ENCODE peak calls at places on chromosomes 7 and 10, in seven cellular contexts. One of them, this sample, is unnamed.

GRCh38 chr7:35781200-35781701 is 19.6 kb upstream of the SEPTIN7 start:
- DNase-seq in GM23338: no peak
- DNase-seq in A549: no peak
- DNase-seq in HCT116: no peak
- DNase-seq in neural progenitor cell: no peak
- DNase-seq in IMR-90: peak
- DNase-seq in fibroblast of lung: peak
- DNase-seq in this sample: no peak

GRCh38 chr7:28623105-28623730 is 210.9 kb downstream of the CREB5 start:
- DNase-seq in HCT116: no peak
- DNase-seq in neural progenitor cell: no peak
- DNase-seq in A549: no peak
- DNase-seq in GM23338: no peak
- DNase-seq in IMR-90: peak
- DNase-seq in fibroblast of lung: peak
- DNase-seq in this sample: no peak

GRCh38 chr7:137818036-137818435 is 28.7 kb downstream of the DGKI start:
- DNase-seq in IMR-90: peak
- DNase-seq in neural progenitor cell: no peak
- DNase-seq in A549: no peak
- DNase-seq in fibroblast of lung: peak
- DNase-seq in GM23338: no peak
- DNase-seq in HCT116: no peak
- DNase-seq in this sample: no peak

GRCh38 chr10:91381562-91381923 is 28.6 kb upstream of the HECTD2 start:
- DNase-seq in neural progenitor cell: peak
- DNase-seq in GM23338: no peak
- DNase-seq in A549: no peak
- DNase-seq in IMR-90: no peak
- DNase-seq in fibroblast of lung: no peak
- DNase-seq in HCT116: no peak
- DNase-seq in this sample: no peak

GRCh38 chr7:2508327-2509231 is 11.0 kb upstream of the LFNG start:
- DNase-seq in IMR-90: peak
- DNase-seq in HCT116: no peak
- DNase-seq in fibroblast of lung: no peak
- DNase-seq in A549: no peak
- DNase-seq in neural progenitor cell: peak
- DNase-seq in GM23338: no peak
- DNase-seq in this sample: peak

GRCh38 chr10:688621-689426 is 644 bp downstream of the DIP2C start:
- DNase-seq in IMR-90: peak
- DNase-seq in neural progenitor cell: peak
- DNase-seq in fibroblast of lung: peak
- DNase-seq in A549: peak
- DNase-seq in GM23338: peak
- DNase-seq in HCT116: no peak
- DNase-seq in this sample: no peak

GRCh38 chr10:27534341-27534740 is 30.2 kb downstream of the RAB18 start:
- DNase-seq in A549: no peak
- DNase-seq in fibroblast of lung: no peak
- DNase-seq in HCT116: no peak
- DNase-seq in IMR-90: no peak
- DNase-seq in neural progenitor cell: no peak
- DNase-seq in GM23338: no peak
- DNase-seq in this sample: no peak

GRCh38 chr7:39073432-39073831 is 95.7 kb downstream of the POU6F2 start:
- DNase-seq in A549: no peak
- DNase-seq in fibroblast of lung: no peak
- DNase-seq in GM23338: peak
- DNase-seq in HCT116: no peak
- DNase-seq in IMR-90: no peak
- DNase-seq in neural progenitor cell: peak
- DNase-seq in this sample: no peak

GRCh38 chr7:43660141-43660540 is 69.2 kb downstream of the COA1 start:
- DNase-seq in fibroblast of lung: no peak
- DNase-seq in neural progenitor cell: no peak
- DNase-seq in HCT116: no peak
- DNase-seq in GM23338: peak
- DNase-seq in IMR-90: no peak
- DNase-seq in A549: no peak
- DNase-seq in this sample: no peak

GRCh38 chr7:43655584-43655983 is 72.7 kb downstream of the STK17A start:
- DNase-seq in fibroblast of lung: no peak
- DNase-seq in IMR-90: no peak
- DNase-seq in HCT116: no peak
- DNase-seq in A549: no peak
- DNase-seq in GM23338: no peak
- DNase-seq in neural progenitor cell: no peak
- DNase-seq in this sample: no peak

GRCh38 chr7:43656997-43657396 is 72.3 kb downstream of the COA1 start:
- DNase-seq in fibroblast of lung: no peak
- DNase-seq in HCT116: no peak
- DNase-seq in GM23338: no peak
- DNase-seq in IMR-90: no peak
- DNase-seq in neural progenitor cell: no peak
- DNase-seq in A549: no peak
- DNase-seq in this sample: no peak

GRCh38 chr7:43659549-43659896 is 69.8 kb downstream of the COA1 start:
- DNase-seq in HCT116: no peak
- DNase-seq in fibroblast of lung: no peak
- DNase-seq in GM23338: no peak
- DNase-seq in neural progenitor cell: no peak
- DNase-seq in A549: no peak
- DNase-seq in IMR-90: no peak
- DNase-seq in this sample: no peak

GRCh38 chr7:43658718-43659548 is 70.4 kb downstream of the COA1 start:
- DNase-seq in IMR-90: peak
- DNase-seq in A549: no peak
- DNase-seq in HCT116: no peak
- DNase-seq in fibroblast of lung: peak
- DNase-seq in neural progenitor cell: no peak
- DNase-seq in GM23338: no peak
- DNase-seq in this sample: no peak
- H3K4me2 ChIP-seq in IMR-90: peak
- H3K4me2 ChIP-seq in A549: peak
- H3K4me2 ChIP-seq in HCT116: no peak
- H3K4me2 ChIP-seq in fibroblast of lung: peak
- H3K4me2 ChIP-seq in neural progenitor cell: no peak
- H3K4me2 ChIP-seq in GM23338: peak
- H3K4me2 ChIP-seq in this sample: peak

DNA sequence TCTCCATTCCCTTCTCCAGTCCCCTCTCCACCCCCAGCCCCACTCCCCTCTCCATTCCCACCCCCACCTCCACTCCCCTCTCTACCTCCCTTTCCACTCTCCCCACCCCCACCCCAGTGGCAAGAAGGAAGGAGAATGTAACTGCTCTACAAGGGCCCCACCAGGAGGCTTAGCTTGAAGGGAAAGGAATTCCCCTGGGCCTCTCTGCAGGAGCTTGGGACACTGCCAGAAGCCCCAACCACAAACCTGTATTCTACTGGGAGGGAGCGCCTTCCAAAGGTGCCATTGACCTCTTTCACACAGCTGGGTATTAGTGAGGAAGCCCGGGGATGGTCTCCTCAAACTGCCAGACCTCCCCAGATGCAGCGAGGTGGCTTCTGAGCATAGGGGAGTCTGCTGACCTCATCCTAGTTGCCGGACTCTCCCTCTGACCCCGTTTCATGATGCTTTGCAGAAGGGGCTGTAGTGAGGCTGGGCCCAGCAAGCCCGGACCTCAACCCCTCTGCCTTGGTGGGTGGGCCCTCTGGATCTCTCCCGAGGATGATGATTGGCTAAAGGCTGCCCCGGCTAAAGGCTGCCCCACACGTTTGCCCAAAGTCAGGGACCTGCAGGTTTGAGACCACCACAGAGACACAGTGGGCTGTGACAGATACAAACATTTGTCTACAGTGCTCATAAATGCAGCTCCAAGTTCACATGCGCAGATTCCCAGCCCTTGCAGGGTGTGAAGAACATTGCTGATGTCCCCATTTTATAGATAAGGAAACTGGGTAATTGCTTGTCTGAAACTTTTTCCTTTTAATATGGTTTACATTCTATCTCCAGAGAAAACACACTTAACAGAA is 2.9 kb downstream of the DEPP1 start:
- DNase-seq in GM23338: peak
- DNase-seq in IMR-90: peak
- DNase-seq in neural progenitor cell: peak
- DNase-seq in HCT116: peak
- DNase-seq in fibroblast of lung: peak
- DNase-seq in A549: no peak
- DNase-seq in this sample: no peak
- H3K4me3 ChIP-seq in GM23338: peak
- H3K4me3 ChIP-seq in IMR-90: no peak
- H3K4me3 ChIP-seq in neural progenitor cell: no peak
- H3K4me3 ChIP-seq in HCT116: no peak
- H3K4me3 ChIP-seq in fibroblast of lung: peak
- H3K4me3 ChIP-seq in A549: no peak
- H3K4me3 ChIP-seq in this sample: no peak

GRCh38 chr10:44199991-44200655 is 184.8 kb downstream of the CXCL12 start:
- DNase-seq in HCT116: no peak
- DNase-seq in A549: no peak
- DNase-seq in neural progenitor cell: no peak
- DNase-seq in fibroblast of lung: no peak
- DNase-seq in IMR-90: no peak
- DNase-seq in GM23338: no peak
- DNase-seq in this sample: no peak

GRCh38 chr10:44198780-44199097 is 186.2 kb downstream of the CXCL12 start:
- DNase-seq in HCT116: no peak
- DNase-seq in fibroblast of lung: no peak
- DNase-seq in A549: no peak
- DNase-seq in GM23338: no peak
- DNase-seq in IMR-90: no peak
- DNase-seq in neural progenitor cell: no peak
- DNase-seq in this sample: no peak

GRCh38 chr10:44197646-44198045 is 187.3 kb downstream of the CXCL12 start:
- DNase-seq in A549: no peak
- DNase-seq in HCT116: no peak
- DNase-seq in neural progenitor cell: no peak
- DNase-seq in IMR-90: no peak
- DNase-seq in fibroblast of lung: no peak
- DNase-seq in GM23338: no peak
- DNase-seq in this sample: no peak

GRCh38 chr10:44199267-44199666 is 185.6 kb downstream of the CXCL12 start:
- DNase-seq in A549: no peak
- DNase-seq in IMR-90: no peak
- DNase-seq in GM23338: no peak
- DNase-seq in fibroblast of lung: no peak
- DNase-seq in HCT116: no peak
- DNase-seq in neural progenitor cell: no peak
- DNase-seq in this sample: no peak

GRCh38 chr10:44198096-44198779 is 186.7 kb downstream of the CXCL12 start:
- DNase-seq in A549: no peak
- DNase-seq in IMR-90: peak
- DNase-seq in neural progenitor cell: no peak
- DNase-seq in GM23338: no peak
- DNase-seq in HCT116: no peak
- DNase-seq in fibroblast of lung: peak
- DNase-seq in this sample: no peak
- H3K27ac ChIP-seq in A549: no peak
- H3K27ac ChIP-seq in IMR-90: no peak
- H3K27ac ChIP-seq in neural progenitor cell: no peak
- H3K27ac ChIP-seq in GM23338: no peak
- H3K27ac ChIP-seq in HCT116: no peak
- H3K27ac ChIP-seq in fibroblast of lung: no peak
- H3K27ac ChIP-seq in this sample: no peak

DNA sequence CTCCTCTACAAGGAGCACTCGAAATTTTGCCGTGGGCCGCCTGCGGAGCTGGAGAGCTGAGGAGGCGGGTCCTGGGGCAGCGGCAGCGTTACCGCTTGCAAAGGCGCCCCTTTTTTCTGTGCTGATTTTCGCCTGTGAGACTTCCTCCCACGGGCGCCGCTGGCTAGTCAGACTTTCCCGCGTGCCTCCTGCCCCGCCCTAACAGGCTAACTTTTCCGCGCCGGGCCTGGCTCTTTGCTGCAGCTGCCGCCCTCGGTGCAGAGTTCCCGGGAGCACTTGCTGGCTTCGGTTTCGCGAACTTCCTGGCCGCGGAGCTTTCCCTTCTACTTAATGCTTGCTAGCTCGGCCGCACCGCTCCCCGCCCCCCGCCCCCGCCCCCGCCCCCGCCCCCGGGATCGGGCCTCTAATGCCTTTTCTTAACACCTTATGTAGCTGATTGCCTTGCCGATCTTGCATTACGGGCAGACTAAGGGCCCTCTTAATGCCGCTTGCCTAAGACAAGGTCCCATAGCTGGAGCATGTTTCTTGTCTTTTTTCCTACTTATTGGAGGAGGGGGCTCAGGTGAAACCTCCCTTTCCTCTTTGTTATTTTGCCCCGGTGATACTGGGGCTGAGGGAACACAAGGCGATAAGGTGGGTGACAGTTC is 37.9 kb upstream of the RASGEF1A start:
- DNase-seq in A549: peak
- DNase-seq in neural progenitor cell: peak
- DNase-seq in IMR-90: peak
- DNase-seq in GM23338: peak
- DNase-seq in HCT116: no peak
- DNase-seq in fibroblast of lung: peak
- DNase-seq in this sample: no peak
- H3K4me2 ChIP-seq in A549: peak
- H3K4me2 ChIP-seq in neural progenitor cell: peak
- H3K4me2 ChIP-seq in IMR-90: peak
- H3K4me2 ChIP-seq in GM23338: peak
- H3K4me2 ChIP-seq in HCT116: peak
- H3K4me2 ChIP-seq in fibroblast of lung: peak
- H3K4me2 ChIP-seq in this sample: no peak

DNA sequence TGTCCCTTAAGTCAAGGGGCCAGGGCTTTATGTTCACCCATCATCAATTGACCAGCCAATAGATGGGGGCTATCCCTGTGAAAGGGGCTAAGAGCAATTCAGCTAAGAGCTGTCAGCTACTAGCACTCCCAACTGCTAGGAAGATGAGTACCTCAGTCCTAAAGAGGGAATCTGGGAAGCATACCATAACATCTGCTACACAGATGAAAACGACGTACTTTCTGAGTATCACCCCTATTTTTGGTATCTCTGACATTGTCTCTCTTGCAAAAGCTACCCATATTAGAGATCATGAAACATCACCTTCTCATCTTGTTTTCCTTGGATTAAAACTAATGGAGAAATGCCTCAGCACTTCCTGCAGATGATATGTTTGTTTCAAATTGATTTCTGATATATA is 7.5 kb upstream of the SMNDC1 start:
- DNase-seq in IMR-90: no peak
- DNase-seq in GM23338: no peak
- DNase-seq in HCT116: no peak
- DNase-seq in fibroblast of lung: no peak
- DNase-seq in neural progenitor cell: no peak
- DNase-seq in A549: no peak
- DNase-seq in this sample: no peak
- H3K4me3 ChIP-seq in IMR-90: no peak
- H3K4me3 ChIP-seq in GM23338: no peak
- H3K4me3 ChIP-seq in HCT116: no peak
- H3K4me3 ChIP-seq in fibroblast of lung: no peak
- H3K4me3 ChIP-seq in neural progenitor cell: no peak
- H3K4me3 ChIP-seq in A549: no peak
- H3K4me3 ChIP-seq in this sample: no peak

DNA sequence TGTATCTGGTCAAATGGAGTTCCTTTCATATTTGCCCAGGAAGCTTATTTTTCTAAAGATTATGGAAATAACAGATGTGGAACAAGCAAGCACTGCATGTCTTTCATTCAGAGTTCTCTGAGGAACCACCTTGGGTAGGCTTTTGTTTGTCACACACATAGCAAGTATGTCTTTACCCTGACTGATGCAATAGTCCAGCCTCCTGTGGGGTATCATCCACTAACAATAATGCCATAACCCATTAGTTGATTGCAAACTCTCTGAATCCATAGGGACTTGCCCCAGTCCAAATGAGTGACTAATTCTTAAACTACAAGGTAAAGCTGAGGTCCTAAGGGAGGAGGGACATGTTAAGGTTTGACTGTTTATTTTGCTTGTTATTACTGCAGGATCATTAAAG is 151.4 kb upstream of the PRPS1L1 start:
- DNase-seq in IMR-90: no peak
- DNase-seq in GM23338: no peak
- DNase-seq in A549: no peak
- DNase-seq in neural progenitor cell: no peak
- DNase-seq in HCT116: no peak
- DNase-seq in fibroblast of lung: no peak
- DNase-seq in this sample: no peak
- H3K27ac ChIP-seq in IMR-90: no peak
- H3K27ac ChIP-seq in GM23338: no peak
- H3K27ac ChIP-seq in A549: no peak
- H3K27ac ChIP-seq in neural progenitor cell: no peak
- H3K27ac ChIP-seq in HCT116: no peak
- H3K27ac ChIP-seq in fibroblast of lung: no peak
- H3K27ac ChIP-seq in this sample: no peak